ENCODE peak calls at places on chromosomes 6 and 20, in six cellular contexts. D is foreskin melanocyte; K is GOT3; Q is activated CD8-positive, alpha-beta memory T cell treated with anti-CD3 and anti-CD28 coated beads, Interleukin-2, amount 50 U/mL, for 4 hours; C is esophagus muscularis mucosa; Z is AML-193. V is an unnamed sample.

GRCh38 chr6:149210376-149210775 is 107.1 kb upstream of the TAB2 start:
- DNase-seq in D (peak), K (no peak), Q (no peak), C (no peak), Z (peak), V (peak)

GRCh38 chr6:140001851-140002301 is 627.4 kb upstream of the CITED2 start:
- DNase-seq in D (no peak), K (no peak), Q (no peak), C (no peak), Z (no peak), V (no peak)

GRCh38 chr6:36755435-36756348 is 58.1 kb downstream of the RAB44 start:
- DNase-seq in D (no peak), K (no peak), Q (peak), C (no peak), Z (peak), V (peak)

GRCh38 chr20:60695223-60695622 is 556.8 kb upstream of the CDH4 start:
- DNase-seq in D (peak), K (no peak), Q (no peak), C (no peak), Z (no peak), V (no peak)

GRCh38 chr6:132359891-132360290 is 41.4 kb downstream of the MOXD1 start:
- DNase-seq in D (no peak), K (no peak), Q (no peak), C (no peak), Z (no peak), V (no peak)

GRCh38 chr6:150600302-150601017 is 775 bp downstream of the PLEKHG1 start:
- DNase-seq in D (peak), K (peak), Q (peak), C (no peak), Z (no peak), V (no peak)

GRCh38 chr6:14658909-14659561 is 541.5 kb downstream of the CD83 start:
- DNase-seq in D (peak), K (no peak), Q (no peak), C (peak), Z (peak), V (peak)

GRCh38 chr6:141158740-141159139 is 974.0 kb upstream of the GJE1 start:
- DNase-seq in D (peak), K (no peak), Q (no peak), C (no peak), Z (no peak), V (no peak)

GRCh38 chr20:18986146-18986830 is 172.7 kb downstream of the SCP2D1 start:
- DNase-seq in D (no peak), K (no peak), Q (no peak), C (no peak), Z (no peak), V (no peak)

GRCh38 chr6:43491750-43492661 is 14.6 kb downstream of the TJAP1 start:
- DNase-seq in D (peak), K (no peak), Q (no peak), C (peak), Z (no peak), V (no peak)

GRCh38 chr6:32982084-32982701 is 13.8 kb downstream of the BRD2 start:
- DNase-seq in D (no peak), K (no peak), Q (no peak), C (no peak), Z (no peak), V (no peak)